ENCODE peak calls at places on chromosomes 2 and 18, in five cellular contexts. E is HepG2, R is GM12878, X is A549, Y is K562. M is an unnamed sample.

GRCh38 chr2:128411431-128411830 is 92.8 kb upstream of the HS6ST1 start:
- DNase-seq in E (no peak), R (no peak), X (no peak), Y (no peak), M (no peak)

GRCh38 chr18:13242797-13243196 is 24.2 kb downstream of the LDLRAD4 start:
- DNase-seq in E (no peak), R (no peak), X (no peak), Y (no peak), M (no peak)

GRCh38 chr2:197307236-197307932 is 3.2 kb downstream of the ANKRD44 start:
- DNase-seq in E (no peak), R (no peak), X (no peak), Y (no peak), M (no peak)

GRCh38 chr18:63433349-63433866 is 11.1 kb upstream of the VPS4B start:
- DNase-seq in E (no peak), R (no peak), X (no peak), Y (no peak), M (no peak)

GRCh38 chr18:26453370-26454030 is 94.9 kb downstream of the KCTD1 start:
- DNase-seq in E (no peak), R (no peak), X (no peak), Y (no peak), M (no peak)

GRCh38 chr18:55592572-55592971 is 4.6 kb upstream of the TCF4 start:
- DNase-seq in E (no peak), R (no peak), X (no peak), Y (peak; percentile 81), M (no peak)

GRCh38 chr18:10170375-10170774 is 256.6 kb downstream of the VAPA start:
- DNase-seq in E (no peak), R (no peak), X (no peak), Y (no peak), M (no peak)

GRCh38 chr2:157349949-157350510 is 24.4 kb upstream of the ERMN start:
- DNase-seq in E (no peak), R (no peak), X (no peak), Y (no peak), M (no peak)

GRCh38 chr2:209389124-209389523 is 34.7 kb upstream of the MAP2 start:
- DNase-seq in E (no peak), R (no peak), X (no peak), Y (no peak), M (no peak)

GRCh38 chr18:41504316-41504715 is 450.7 kb upstream of the PIK3C3 start:
- DNase-seq in E (no peak), R (no peak), X (no peak), Y (no peak), M (no peak)

GRCh38 chr18:384897-385296 is 115.6 kb downstream of the COLEC12 start:
- DNase-seq in E (no peak), R (no peak), X (no peak), Y (no peak), M (no peak)

GRCh38 chr2:228782281-228782680 is 488.8 kb downstream of the PID1 start:
- DNase-seq in E (no peak), R (no peak), X (no peak), Y (no peak), M (no peak)

GRCh38 chr2:116877274-116877673 is 937.2 kb upstream of the DDX18 start:
- DNase-seq in E (no peak), R (no peak), X (no peak), Y (no peak), M (no peak)
- TF ChIP-seq ESRRA in E (no peak), R (no peak), X (no peak), Y (no peak), M (no peak)

GRCh38 chr2:5389740-5390139 is 302.4 kb upstream of the SOX11 start:
- DNase-seq in E (no peak), R (no peak), X (no peak), Y (no peak), M (no peak)

GRCh38 chr2:5394223-5394622 is 298.0 kb upstream of the SOX11 start:
- DNase-seq in E (no peak), R (no peak), X (no peak), Y (no peak), M (no peak)

GRCh38 chr2:5391361-5391760 is 300.8 kb upstream of the SOX11 start:
- DNase-seq in E (no peak), R (no peak), X (no peak), Y (no peak), M (no peak)

GRCh38 chr2:5387421-5387820 is 304.8 kb upstream of the SOX11 start:
- DNase-seq in E (no peak), R (no peak), X (no peak), Y (no peak), M (no peak)

DNA sequence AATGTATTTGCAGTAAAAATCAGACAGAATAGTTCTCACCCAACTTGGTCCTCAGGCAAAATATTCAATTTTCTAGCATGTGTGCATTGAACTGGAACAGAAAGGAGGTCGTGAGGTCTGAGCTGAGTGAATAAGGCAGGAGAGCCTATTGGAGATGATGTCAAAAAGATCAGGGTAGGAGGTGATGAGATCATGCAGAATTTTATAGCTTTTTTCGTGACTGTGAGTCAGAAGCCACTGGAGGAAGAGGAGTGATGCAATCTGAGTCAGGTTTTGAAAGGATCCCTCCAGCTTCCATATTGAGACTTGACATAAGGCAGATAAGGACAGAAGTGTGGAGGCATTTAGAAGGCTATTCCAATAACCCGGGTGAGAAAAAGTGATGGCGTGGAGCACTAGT is 299.5 kb upstream of the SOX11 start:
- DNase-seq in E (no peak), R (no peak), X (no peak), Y (no peak), M (no peak)
- TF ChIP-seq ESRRA in E (no peak), R (no peak), X (no peak), Y (no peak), M (no peak)

GRCh38 chr2:181772777-181773176 is 92.5 kb upstream of the NEUROD1 start:
- DNase-seq in E (no peak), R (no peak), X (no peak), Y (no peak), M (no peak)
- TF ChIP-seq ESRRA in E (no peak), R (no peak), X (no peak), Y (no peak), M (no peak)

DNA sequence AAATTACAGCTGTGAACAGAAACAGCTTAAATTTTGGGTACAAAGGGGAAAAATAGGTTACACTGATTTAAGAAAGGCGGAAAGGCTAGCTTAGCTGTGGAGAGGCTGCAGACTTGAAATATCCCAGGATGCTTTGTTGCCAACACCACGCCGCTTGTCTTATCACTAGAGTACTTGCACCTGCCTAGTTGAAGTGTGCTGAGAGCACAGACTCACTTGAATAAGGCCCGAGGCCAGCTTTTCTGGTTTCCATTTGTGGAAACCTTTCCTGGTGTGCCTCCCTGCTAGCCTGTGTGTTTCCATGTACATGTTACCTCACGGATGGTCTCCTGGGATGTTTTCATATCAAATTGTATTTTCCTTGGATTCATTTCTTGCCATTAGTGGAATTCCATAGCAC is 3.2 kb downstream of the CABLES1 start:
- DNase-seq in E (no peak), R (no peak), X (no peak), Y (no peak), M (no peak)
- TF ChIP-seq ESRRA in E (no peak), R (no peak), X (no peak), Y (no peak), M (no peak)

DNA sequence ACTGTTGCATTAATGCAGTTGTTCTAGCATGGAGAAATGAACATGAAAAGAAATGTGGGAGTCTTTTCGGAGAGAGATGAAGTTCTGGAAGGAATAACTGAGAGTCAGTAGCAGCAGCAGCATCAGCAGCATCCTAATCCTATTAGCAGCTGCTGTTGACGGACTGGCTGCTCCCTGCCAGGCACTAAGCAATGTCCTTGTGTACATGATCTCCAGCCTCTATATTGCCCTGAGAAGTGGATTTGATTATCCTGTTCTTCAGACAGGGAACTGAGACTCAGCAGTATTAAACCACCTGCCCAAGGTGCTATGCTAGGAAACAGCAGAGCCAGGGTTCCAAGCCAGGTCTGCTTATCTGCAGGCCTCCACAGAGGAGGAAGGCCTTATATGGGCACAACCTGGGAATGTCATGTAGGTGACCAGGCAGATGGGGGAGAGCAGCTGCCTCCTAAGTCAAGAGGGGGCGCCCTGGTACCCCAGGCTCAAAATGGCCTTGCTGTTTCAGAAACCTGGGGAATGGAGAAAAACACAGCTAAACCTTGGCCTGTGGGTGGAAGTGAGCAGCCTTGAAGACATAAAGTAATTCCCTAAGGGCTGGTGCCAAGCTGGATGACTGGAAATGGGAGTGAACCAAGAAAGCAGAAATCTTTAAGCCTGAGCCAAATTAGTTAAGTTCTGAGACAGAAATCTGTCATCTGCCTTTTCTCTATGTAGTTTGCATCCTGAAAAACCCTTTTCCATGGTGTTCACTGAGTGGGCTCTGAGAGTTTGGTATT is 78.9 kb downstream of the MAPK4 start:
- DNase-seq in E (no peak), R (no peak), X (no peak), Y (no peak), M (peak; percentile 26)
- TF ChIP-seq ESRRA in E (no peak), R (no peak), X (no peak), Y (no peak), M (no peak)

DNA sequence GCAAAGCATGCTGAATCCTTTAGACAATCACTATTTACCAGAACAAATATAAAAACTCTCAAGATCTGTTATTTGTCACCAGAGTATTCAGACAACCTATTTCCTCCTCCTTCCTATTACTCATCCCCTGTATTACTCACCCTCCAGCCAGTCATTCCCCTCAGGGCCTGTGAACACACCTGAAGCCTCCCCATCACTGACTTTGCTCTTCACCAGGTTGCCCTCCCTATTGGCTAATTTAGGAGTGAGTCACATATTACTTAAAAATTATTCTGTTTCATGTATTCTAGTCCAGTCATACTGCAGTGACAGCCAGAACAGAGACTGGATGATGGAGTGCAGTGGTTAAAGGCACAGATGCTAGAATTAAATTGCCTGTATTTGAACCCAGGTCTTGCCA is 3.7 kb upstream of the ATG16L1 start:
- DNase-seq in E (peak; percentile 61), R (no peak), X (peak; percentile 61), Y (no peak), M (no peak)
- TF ChIP-seq ESRRA in E (no peak), R (no peak), X (no peak), Y (no peak), M (no peak)